ENCODE peak calls at places on chromosomes 3 and 15, in seven cellular contexts. Y is body of pancreas, X is PC-3, K is Peyer's patch, B is tibial nerve, R is MM.1S, Q is aorta. A is an unnamed sample.

GRCh38 chr15:74024687-74025086 is 30.2 kb downstream of the PML start:
- DNase-seq in R (no peak), B (no peak), Q (peak; percentile 23), X (no peak), Y (no peak), K (no peak), A (no peak)

GRCh38 chr3:105228696-105229095 is 138.0 kb upstream of the ALCAM start:
- DNase-seq in Q (no peak), X (peak; percentile 13), R (no peak), K (no peak), B (no peak), Y (no peak), A (no peak)

GRCh38 chr3:141979050-141979671 is 102.7 kb downstream of the ATP1B3 start:
- DNase-seq in Y (no peak), K (no peak), R (no peak), Q (no peak), B (no peak), X (peak; percentile 86), A (no peak)

GRCh38 chr3:119311191-119311925 is 17.2 kb downstream of the ARHGAP31 start:
- DNase-seq in Y (no peak), X (peak; percentile 94), K (no peak), B (no peak), Q (no peak), R (no peak), A (no peak)

GRCh38 chr3:20073683-20074082 is 33.4 kb downstream of the KAT2B start:
- DNase-seq in X (no peak), Y (no peak), Q (no peak), R (no peak), K (no peak), B (no peak), A (no peak)

GRCh38 chr3:109943181-109943580 is 605.8 kb upstream of the DPPA4 start:
- DNase-seq in X (no peak), R (no peak), Y (no peak), B (no peak), K (no peak), Q (no peak), A (no peak)

GRCh38 chr15:48650931-48651330 is 5.4 kb upstream of the FBN1 start:
- DNase-seq in Y (no peak), K (no peak), B (no peak), Q (no peak), X (no peak), R (no peak), A (no peak)

GRCh38 chr3:105564546-105565288 is 198.0 kb downstream of the ALCAM start:
- DNase-seq in R (no peak), K (peak; percentile 60), Q (no peak), Y (no peak), X (no peak), B (no peak), A (no peak)

GRCh38 chr3:138434276-138434874 is at the start of gene ESYT3:
- DNase-seq in K (peak; percentile 84), R (peak; percentile 72), Q (peak; percentile 91), B (peak; percentile 45), X (peak; percentile 66), Y (peak; percentile 92), A (peak; percentile 74)

GRCh38 chr3:154188846-154189245 is 67.7 kb downstream of the ARHGEF26 start:
- DNase-seq in Q (no peak), B (no peak), X (peak; percentile 21), Y (no peak), K (no peak), R (no peak), A (no peak)

GRCh38 chr15:39127151-39127815 is 453.6 kb upstream of the THBS1 start:
- DNase-seq in Y (no peak), Q (no peak), R (no peak), B (no peak), X (peak; percentile 47), K (no peak), A (no peak)

GRCh38 chr3:141407043-141407442 is 38.7 kb downstream of the ZBTB38 start:
- DNase-seq in X (no peak), R (peak; percentile 87), K (no peak), Q (no peak), B (no peak), Y (peak; percentile 60), A (peak; percentile 61)

GRCh38 chr3:65545429-65545828 is 493.3 kb downstream of the MAGI1 start:
- DNase-seq in B (no peak), R (no peak), X (peak; percentile 10), Y (no peak), Q (no peak), K (no peak), A (no peak)

GRCh38 chr15:73632670-73633058 is 525 bp downstream of the NPTN start:
- DNase-seq in Q (no peak), Y (no peak), R (no peak), X (no peak), B (no peak), K (no peak), A (no peak)

GRCh38 chr15:94234300-94234699 is 2.9 kb downstream of the MCTP2 start:
- DNase-seq in K (no peak), X (no peak), Y (no peak), Q (no peak), B (no peak), R (no peak), A (no peak)

GRCh38 chr15:40932146-40932545 is 3.0 kb downstream of the DLL4 start:
- DNase-seq in X (no peak), R (no peak), K (no peak), Q (no peak), Y (no peak), B (no peak), A (no peak)

GRCh38 chr15:55297315-55297714 is 7.7 kb upstream of the RAB27A start:
- DNase-seq in B (no peak), R (no peak), Q (no peak), Y (no peak), K (no peak), X (no peak), A (no peak)

GRCh38 chr3:116020495-116020894 is 397.2 kb downstream of the GAP43 start:
- DNase-seq in X (no peak), K (no peak), R (no peak), Q (no peak), B (no peak), Y (no peak), A (no peak)

GRCh38 chr3:194330579-194330978 is 20.5 kb downstream of the CPN2 start:
- DNase-seq in K (no peak), R (no peak), B (no peak), Y (peak; percentile 79), X (peak; percentile 75), Q (no peak), A (no peak)

GRCh38 chr15:47975422-47975821 is 145.4 kb upstream of the SLC24A5 start:
- DNase-seq in K (no peak), B (no peak), R (no peak), Y (no peak), Q (no peak), X (no peak), A (no peak)

GRCh38 chr15:100728371-100729201 is 126.2 kb downstream of the ASB7 start:
- DNase-seq in X (no peak), R (no peak), B (no peak), K (no peak), Y (no peak), Q (peak; percentile 61), A (no peak)

DNA sequence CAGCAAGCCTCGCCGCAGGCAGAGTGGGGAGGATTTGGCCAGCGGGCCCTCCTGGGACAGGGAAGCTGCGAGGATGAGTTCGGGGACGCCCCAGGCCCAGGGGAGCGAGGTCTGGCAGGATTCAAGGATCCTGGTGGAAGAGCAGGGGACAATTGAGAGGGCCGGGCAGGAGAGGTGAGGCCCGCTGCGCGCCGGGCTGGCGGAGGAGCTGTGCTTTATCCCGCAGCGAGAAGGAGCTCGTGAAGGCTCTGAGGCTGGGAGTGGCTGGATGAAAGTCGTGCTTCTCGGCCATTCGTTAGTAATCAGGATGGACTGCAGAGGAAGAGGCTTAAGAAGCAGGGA is 3.6 kb downstream of the SLC51A start:
- DNase-seq in X (no peak), Y (no peak), R (no peak), K (no peak), B (no peak), Q (no peak), A (peak; percentile 66)
- H3K4me3 ChIP-seq in X (peak overlapping the region; percentile 59), Y (no peak overlapping the region), R (no peak overlapping the region), K (no peak overlapping the region), B (no peak overlapping the region), Q (no peak overlapping the region), A (no peak overlapping the region)

DNA sequence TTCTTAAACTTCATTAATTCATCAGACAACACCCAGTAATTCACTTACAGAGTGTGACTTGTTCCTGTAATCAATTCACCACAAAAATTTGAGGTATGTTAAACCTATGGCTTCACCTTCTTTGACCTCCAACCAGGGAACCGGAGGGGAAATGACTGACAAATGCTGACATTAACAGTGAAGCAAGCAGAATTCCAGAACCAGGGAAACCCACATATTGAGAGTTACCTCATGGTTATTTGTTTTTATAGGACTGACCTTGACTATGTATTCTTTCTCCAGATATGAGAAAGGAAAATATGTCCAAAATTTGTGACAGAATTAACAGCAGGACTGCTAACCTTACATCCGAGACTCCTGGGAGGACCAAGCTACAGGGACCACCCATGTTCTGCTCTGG is 2.7 kb downstream of the P3H2 start:
- DNase-seq in Y (no peak), R (no peak), X (no peak), Q (no peak), B (no peak), K (no peak), A (no peak)
- H3K4me1 ChIP-seq in Y (peaks cover 13% of the 10 kb centered on the region), R (peaks cover 9% of the 10 kb centered on the region), X (peaks cover 4% of the 10 kb centered on the region), Q (no peaks in the 10 kb centered on the region), B (peaks cover 21% of the 10 kb centered on the region), K (no peaks in the 10 kb centered on the region), A (peaks cover 41% of the 10 kb centered on the region)

GRCh38 chr3:164537485-164537884 is 540.8 kb downstream of the SI start:
- DNase-seq in Y (no peak), B (no peak), Q (no peak), K (no peak), R (no peak), X (no peak), A (no peak)
- H3K4me3 ChIP-seq in Y (no peak overlapping the region), B (no peak overlapping the region), Q (no peak overlapping the region), K (no peak overlapping the region), R (no peak overlapping the region), X (no peak overlapping the region), A (no peak overlapping the region)

DNA sequence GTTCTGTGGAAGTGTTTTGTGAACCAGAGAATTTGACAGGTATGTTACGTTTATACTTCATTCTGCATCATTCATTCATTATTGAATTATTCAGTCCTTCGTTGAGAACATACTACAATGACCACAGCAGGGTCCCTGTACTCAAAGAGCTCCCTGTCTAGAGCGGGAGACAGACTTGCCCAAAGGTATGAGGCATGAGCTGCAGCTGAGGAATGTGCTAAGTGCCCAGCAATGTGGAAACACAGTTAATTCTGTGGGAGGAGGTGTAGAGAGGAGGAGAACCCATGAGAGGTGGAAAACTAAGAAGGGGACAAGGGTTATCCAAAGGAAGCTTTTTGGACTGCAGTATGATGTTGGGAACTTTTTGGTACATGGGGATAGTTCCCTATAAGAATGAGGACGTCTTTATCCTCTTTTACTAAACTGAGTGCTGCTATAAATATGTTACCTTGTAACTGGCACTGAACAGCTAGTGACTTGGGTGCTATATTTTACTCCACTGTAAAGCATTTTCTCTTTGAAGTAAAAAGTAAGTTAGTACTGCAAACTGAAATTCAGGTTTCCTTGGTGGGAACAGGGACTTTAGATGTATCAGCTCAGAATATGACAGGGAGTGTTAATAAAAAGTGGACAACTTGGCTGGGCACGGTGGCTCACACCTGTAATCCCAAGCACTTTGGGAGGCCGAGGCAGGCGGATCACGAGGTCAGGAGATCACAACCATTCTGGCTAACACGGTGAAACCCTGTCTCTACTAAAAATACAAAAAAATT is 5.7 kb downstream of the SMAD3 start:
- DNase-seq in B (no peak), Y (no peak), R (no peak), K (no peak), X (no peak), Q (no peak), A (no peak)
- H3K4me1 ChIP-seq in B (peaks cover 77% of the 10 kb centered on the region), Y (peaks cover 64% of the 10 kb centered on the region), R (peaks cover 44% of the 10 kb centered on the region), K (no peaks in the 10 kb centered on the region), X (peaks cover 73% of the 10 kb centered on the region), Q (no peaks in the 10 kb centered on the region), A (peaks cover 60% of the 10 kb centered on the region)

GRCh38 chr3:45841701-45842491 is at the start of gene LZTFL1:
- DNase-seq in Y (peak; percentile 94), B (peak; percentile 93), K (peak; percentile 87), X (peak; percentile 98), R (peak; percentile 98), Q (peak; percentile 93), A (peak; percentile 96)
- H3K4me3 ChIP-seq in Y (peak within 1 kb of the TSS; percentile 99), B (peak within 1 kb of the TSS; percentile 86), K (peak within 1 kb of the TSS; percentile 87), X (peak within 1 kb of the TSS; percentile 97), R (peak within 1 kb of the TSS; percentile 98), Q (peak within 1 kb of the TSS; percentile 42), A (peak within 1 kb of the TSS; percentile 90)